ENCODE peak calls at places on chromosomes 16 and 17, in ten cellular contexts. One of them, this sample, is unnamed.

GRCh38 chr16:84774810-84775209 is 45.0 kb upstream of the CRISPLD2 start:
- DNase-seq in GM23248: peak; percentile 94
- DNase-seq in DND-41: no peak
- DNase-seq in Karpas-422: no peak
- DNase-seq in PC-9: peak; percentile 57
- DNase-seq in endothelial cell of umbilical vein: peak; percentile 85
- DNase-seq in neuronal stem cell: no peak
- DNase-seq in neural progenitor cell: no peak
- DNase-seq in A549: no peak
- DNase-seq in IMR-90: peak; percentile 98
- DNase-seq in this sample: no peak

GRCh38 chr16:67173808-67174705 is 3.7 kb downstream of the NOL3 start:
- DNase-seq in GM23248: peak; percentile 92
- DNase-seq in DND-41: peak; percentile 66
- DNase-seq in Karpas-422: peak; percentile 83
- DNase-seq in PC-9: peak; percentile 85
- DNase-seq in endothelial cell of umbilical vein: peak; percentile 90
- DNase-seq in neuronal stem cell: no peak
- DNase-seq in neural progenitor cell: peak; percentile 85
- DNase-seq in A549: peak; percentile 89
- DNase-seq in IMR-90: peak; percentile 76
- DNase-seq in this sample: peak; percentile 82

GRCh38 chr16:3650631-3651265 is 3.7 kb upstream of the DNASE1 start:
- DNase-seq in GM23248: no peak
- DNase-seq in DND-41: no peak
- DNase-seq in Karpas-422: no peak
- DNase-seq in PC-9: no peak
- DNase-seq in endothelial cell of umbilical vein: no peak
- DNase-seq in neuronal stem cell: no peak
- DNase-seq in neural progenitor cell: no peak
- DNase-seq in A549: no peak
- DNase-seq in IMR-90: no peak
- DNase-seq in this sample: no peak

GRCh38 chr17:81412490-81413093 is 17.3 kb downstream of the BAHCC1 start:
- DNase-seq in GM23248: no peak
- DNase-seq in DND-41: no peak
- DNase-seq in Karpas-422: peak; percentile 56
- DNase-seq in PC-9: no peak
- DNase-seq in endothelial cell of umbilical vein: peak; percentile 40
- DNase-seq in neuronal stem cell: no peak
- DNase-seq in neural progenitor cell: no peak
- DNase-seq in A549: no peak
- DNase-seq in IMR-90: peak; percentile 76
- DNase-seq in this sample: no peak

GRCh38 chr16:49548571-49548970 is 175.0 kb downstream of the C16orf78 start:
- DNase-seq in GM23248: no peak
- DNase-seq in DND-41: no peak
- DNase-seq in Karpas-422: no peak
- DNase-seq in PC-9: no peak
- DNase-seq in endothelial cell of umbilical vein: no peak
- DNase-seq in neuronal stem cell: no peak
- DNase-seq in neural progenitor cell: no peak
- DNase-seq in A549: no peak
- DNase-seq in IMR-90: no peak
- DNase-seq in this sample: no peak

GRCh38 chr17:66652840-66653507 is 181.9 kb upstream of the CACNG5 start:
- DNase-seq in GM23248: peak; percentile 43
- DNase-seq in DND-41: no peak
- DNase-seq in Karpas-422: no peak
- DNase-seq in PC-9: no peak
- DNase-seq in endothelial cell of umbilical vein: peak; percentile 14
- DNase-seq in neuronal stem cell: no peak
- DNase-seq in neural progenitor cell: no peak
- DNase-seq in A549: no peak
- DNase-seq in IMR-90: peak; percentile 74
- DNase-seq in this sample: no peak

GRCh38 chr17:44547625-44548297 is 9.5 kb upstream of the FZD2 start:
- DNase-seq in GM23248: no peak
- DNase-seq in DND-41: no peak
- DNase-seq in Karpas-422: no peak
- DNase-seq in PC-9: no peak
- DNase-seq in endothelial cell of umbilical vein: no peak
- DNase-seq in neuronal stem cell: no peak
- DNase-seq in neural progenitor cell: peak; percentile 72
- DNase-seq in A549: no peak
- DNase-seq in IMR-90: no peak
- DNase-seq in this sample: peak; percentile 79

GRCh38 chr16:63530974-63531373 is 1494.7 kb upstream of the CDH8 start:
- DNase-seq in GM23248: no peak
- DNase-seq in DND-41: no peak
- DNase-seq in Karpas-422: no peak
- DNase-seq in PC-9: no peak
- DNase-seq in endothelial cell of umbilical vein: no peak
- DNase-seq in neuronal stem cell: no peak
- DNase-seq in neural progenitor cell: no peak
- DNase-seq in A549: no peak
- DNase-seq in IMR-90: no peak
- DNase-seq in this sample: no peak

GRCh38 chr16:71920658-71921057 is 25.3 kb downstream of the IST1 start:
- DNase-seq in GM23248: no peak
- DNase-seq in DND-41: no peak
- DNase-seq in Karpas-422: no peak
- DNase-seq in PC-9: no peak
- DNase-seq in endothelial cell of umbilical vein: no peak
- DNase-seq in neuronal stem cell: no peak
- DNase-seq in neural progenitor cell: no peak
- DNase-seq in A549: no peak
- DNase-seq in IMR-90: no peak
- DNase-seq in this sample: no peak

GRCh38 chr16:88938933-88939813 is 37.8 kb downstream of the CBFA2T3 start:
- DNase-seq in GM23248: peak; percentile 15
- DNase-seq in DND-41: no peak
- DNase-seq in Karpas-422: no peak
- DNase-seq in PC-9: no peak
- DNase-seq in endothelial cell of umbilical vein: no peak
- DNase-seq in neuronal stem cell: no peak
- DNase-seq in neural progenitor cell: no peak
- DNase-seq in A549: no peak
- DNase-seq in IMR-90: no peak
- DNase-seq in this sample: no peak

GRCh38 chr17:47889734-47890529 is 6.1 kb upstream of the SP2 start:
- DNase-seq in GM23248: peak; percentile 89
- DNase-seq in DND-41: peak; percentile 87
- DNase-seq in Karpas-422: peak; percentile 94
- DNase-seq in PC-9: peak; percentile 74
- DNase-seq in endothelial cell of umbilical vein: peak; percentile 60
- DNase-seq in neuronal stem cell: peak; percentile 79
- DNase-seq in neural progenitor cell: peak; percentile 91
- DNase-seq in A549: peak; percentile 85
- DNase-seq in IMR-90: peak; percentile 77
- DNase-seq in this sample: peak; percentile 96

GRCh38 chr16:10594312-10594950 is 14.0 kb upstream of the EMP2 start:
- DNase-seq in GM23248: no peak
- DNase-seq in DND-41: no peak
- DNase-seq in Karpas-422: no peak
- DNase-seq in PC-9: peak; percentile 90
- DNase-seq in endothelial cell of umbilical vein: no peak
- DNase-seq in neuronal stem cell: no peak
- DNase-seq in neural progenitor cell: no peak
- DNase-seq in A549: no peak
- DNase-seq in IMR-90: no peak
- DNase-seq in this sample: no peak

GRCh38 chr16:11632455-11632921 is 35.8 kb upstream of the SNN start:
- DNase-seq in GM23248: peak; percentile 93
- DNase-seq in DND-41: no peak
- DNase-seq in Karpas-422: no peak
- DNase-seq in PC-9: no peak
- DNase-seq in endothelial cell of umbilical vein: peak; percentile 71
- DNase-seq in neuronal stem cell: peak; percentile 51
- DNase-seq in neural progenitor cell: peak; percentile 61
- DNase-seq in A549: no peak
- DNase-seq in IMR-90: peak; percentile 93
- DNase-seq in this sample: no peak

GRCh38 chr17:42387221-42387657 is 1.0 kb downstream of the STAT3 start:
- DNase-seq in GM23248: peak; percentile 74
- DNase-seq in DND-41: no peak
- DNase-seq in Karpas-422: no peak
- DNase-seq in PC-9: no peak
- DNase-seq in endothelial cell of umbilical vein: peak; percentile 64
- DNase-seq in neuronal stem cell: no peak
- DNase-seq in neural progenitor cell: no peak
- DNase-seq in A549: no peak
- DNase-seq in IMR-90: peak; percentile 74
- DNase-seq in this sample: no peak

GRCh38 chr17:41864498-41864836 is 756 bp downstream of the KLHL11 start:
- DNase-seq in GM23248: no peak
- DNase-seq in DND-41: no peak
- DNase-seq in Karpas-422: no peak
- DNase-seq in PC-9: no peak
- DNase-seq in endothelial cell of umbilical vein: no peak
- DNase-seq in neuronal stem cell: no peak
- DNase-seq in neural progenitor cell: peak; percentile 65
- DNase-seq in A549: no peak
- DNase-seq in IMR-90: no peak
- DNase-seq in this sample: no peak

GRCh38 chr17:18258356-18259038 is at the start of gene FLII:
- DNase-seq in GM23248: peak; percentile 83
- DNase-seq in DND-41: peak; percentile 58
- DNase-seq in Karpas-422: peak; percentile 76
- DNase-seq in PC-9: peak; percentile 63
- DNase-seq in endothelial cell of umbilical vein: peak; percentile 48
- DNase-seq in neuronal stem cell: peak; percentile 63
- DNase-seq in neural progenitor cell: peak; percentile 72
- DNase-seq in A549: peak; percentile 64
- DNase-seq in IMR-90: peak; percentile 17
- DNase-seq in this sample: peak; percentile 73

GRCh38 chr16:75921281-75921680 is 195.0 kb upstream of the CPHXL start:
- DNase-seq in GM23248: no peak
- DNase-seq in DND-41: no peak
- DNase-seq in Karpas-422: no peak
- DNase-seq in PC-9: no peak
- DNase-seq in endothelial cell of umbilical vein: no peak
- DNase-seq in neuronal stem cell: no peak
- DNase-seq in neural progenitor cell: no peak
- DNase-seq in A549: no peak
- DNase-seq in IMR-90: no peak
- DNase-seq in this sample: peak; percentile 38

GRCh38 chr17:42853004-42853403 is 2.0 kb downstream of the AOC3 start:
- DNase-seq in GM23248: no peak
- DNase-seq in DND-41: no peak
- DNase-seq in Karpas-422: no peak
- DNase-seq in PC-9: no peak
- DNase-seq in endothelial cell of umbilical vein: no peak
- DNase-seq in neuronal stem cell: no peak
- DNase-seq in neural progenitor cell: no peak
- DNase-seq in A549: no peak
- DNase-seq in IMR-90: no peak
- DNase-seq in this sample: no peak

DNA sequence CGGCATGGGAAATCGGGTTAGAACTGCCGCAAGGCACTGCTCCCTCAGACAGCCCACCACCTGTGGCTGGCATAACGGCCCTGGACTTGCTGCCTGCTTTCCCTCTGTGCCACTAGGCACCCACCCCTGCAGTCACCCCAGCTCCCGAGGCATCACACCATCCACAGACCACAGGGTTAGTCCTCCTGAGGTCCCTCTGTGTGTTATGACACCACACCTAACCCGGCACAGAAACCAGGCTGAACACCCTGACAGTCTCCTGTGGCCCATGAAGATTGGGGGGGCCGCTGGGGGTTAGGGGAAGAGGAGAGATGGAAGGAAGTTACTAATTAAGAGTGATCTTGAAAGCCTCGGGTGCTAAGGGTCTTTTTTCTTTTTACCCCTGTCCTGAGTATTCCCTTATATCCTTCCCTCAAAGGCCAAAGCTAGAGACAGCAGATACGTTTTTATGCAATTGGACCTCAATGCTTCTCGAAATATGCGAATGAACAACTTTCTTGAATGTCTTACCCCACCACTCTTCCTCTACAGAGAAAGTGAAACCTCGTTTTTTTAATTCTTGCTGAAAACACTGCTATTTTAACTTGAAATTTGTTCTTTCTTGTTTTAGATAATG is 7.0 kb downstream of the CYTH1 start:
- DNase-seq in GM23248: no peak
- DNase-seq in DND-41: peak; percentile 78
- DNase-seq in Karpas-422: no peak
- DNase-seq in PC-9: no peak
- DNase-seq in endothelial cell of umbilical vein: no peak
- DNase-seq in neuronal stem cell: no peak
- DNase-seq in neural progenitor cell: no peak
- DNase-seq in A549: no peak
- DNase-seq in IMR-90: no peak
- DNase-seq in this sample: no peak
- H3K4me2 ChIP-seq in GM23248: peak overlapping the region; percentile 38
- H3K4me2 ChIP-seq in DND-41: peak overlapping the region; percentile 83
- H3K4me2 ChIP-seq in Karpas-422: peak overlapping the region; percentile 57
- H3K4me2 ChIP-seq in PC-9: no peak overlapping the region
- H3K4me2 ChIP-seq in endothelial cell of umbilical vein: no peak overlapping the region
- H3K4me2 ChIP-seq in neuronal stem cell: no peak overlapping the region
- H3K4me2 ChIP-seq in neural progenitor cell: no peak overlapping the region
- H3K4me2 ChIP-seq in A549: peak overlapping the region; percentile 11
- H3K4me2 ChIP-seq in IMR-90: peak overlapping the region; percentile 60
- H3K4me2 ChIP-seq in this sample: no peak overlapping the region

GRCh38 chr17:4583206-4583605 is 1.1 kb upstream of the SMTNL2 start:
- DNase-seq in GM23248: no peak
- DNase-seq in DND-41: no peak
- DNase-seq in Karpas-422: no peak
- DNase-seq in PC-9: no peak
- DNase-seq in endothelial cell of umbilical vein: no peak
- DNase-seq in neuronal stem cell: no peak
- DNase-seq in neural progenitor cell: no peak
- DNase-seq in A549: no peak
- DNase-seq in IMR-90: no peak
- DNase-seq in this sample: no peak
- H3K4me2 ChIP-seq in GM23248: no peak overlapping the region
- H3K4me2 ChIP-seq in DND-41: no peak overlapping the region
- H3K4me2 ChIP-seq in Karpas-422: no peak overlapping the region
- H3K4me2 ChIP-seq in PC-9: no peak overlapping the region
- H3K4me2 ChIP-seq in endothelial cell of umbilical vein: no peak overlapping the region
- H3K4me2 ChIP-seq in neuronal stem cell: no peak overlapping the region
- H3K4me2 ChIP-seq in neural progenitor cell: no peak overlapping the region
- H3K4me2 ChIP-seq in A549: no peak overlapping the region
- H3K4me2 ChIP-seq in IMR-90: no peak overlapping the region
- H3K4me2 ChIP-seq in this sample: peak overlapping the region; percentile 94

GRCh38 chr17:77833769-77834168 is 124.7 kb upstream of the TNRC6C start:
- DNase-seq in GM23248: no peak
- DNase-seq in DND-41: no peak
- DNase-seq in Karpas-422: no peak
- DNase-seq in PC-9: no peak
- DNase-seq in endothelial cell of umbilical vein: no peak
- DNase-seq in neuronal stem cell: no peak
- DNase-seq in neural progenitor cell: no peak
- DNase-seq in A549: no peak
- DNase-seq in IMR-90: no peak
- DNase-seq in this sample: no peak
- H3K4me2 ChIP-seq in GM23248: no peak overlapping the region
- H3K4me2 ChIP-seq in DND-41: no peak overlapping the region
- H3K4me2 ChIP-seq in Karpas-422: no peak overlapping the region
- H3K4me2 ChIP-seq in PC-9: no peak overlapping the region
- H3K4me2 ChIP-seq in endothelial cell of umbilical vein: no peak overlapping the region
- H3K4me2 ChIP-seq in neuronal stem cell: no peak overlapping the region
- H3K4me2 ChIP-seq in neural progenitor cell: no peak overlapping the region
- H3K4me2 ChIP-seq in A549: peak overlapping the region; percentile 75
- H3K4me2 ChIP-seq in IMR-90: no peak overlapping the region
- H3K4me2 ChIP-seq in this sample: no peak overlapping the region

GRCh38 chr17:7710341-7710740 is 5.3 kb downstream of the EFNB3 start:
- DNase-seq in GM23248: no peak
- DNase-seq in DND-41: no peak
- DNase-seq in Karpas-422: peak; percentile 56
- DNase-seq in PC-9: no peak
- DNase-seq in endothelial cell of umbilical vein: no peak
- DNase-seq in neuronal stem cell: no peak
- DNase-seq in neural progenitor cell: no peak
- DNase-seq in A549: no peak
- DNase-seq in IMR-90: no peak
- DNase-seq in this sample: no peak
- H3K4me2 ChIP-seq in GM23248: no peak overlapping the region
- H3K4me2 ChIP-seq in DND-41: no peak overlapping the region
- H3K4me2 ChIP-seq in Karpas-422: no peak overlapping the region
- H3K4me2 ChIP-seq in PC-9: no peak overlapping the region
- H3K4me2 ChIP-seq in endothelial cell of umbilical vein: no peak overlapping the region
- H3K4me2 ChIP-seq in neuronal stem cell: no peak overlapping the region
- H3K4me2 ChIP-seq in neural progenitor cell: no peak overlapping the region
- H3K4me2 ChIP-seq in A549: no peak overlapping the region
- H3K4me2 ChIP-seq in IMR-90: no peak overlapping the region
- H3K4me2 ChIP-seq in this sample: no peak overlapping the region

This sample was measured in GM23338.